ENCODE peak calls at places on chromosome 9, in eight cellular contexts. V is NCI-H460, R is T-helper 2 cell, J is substantia nigra, E is DMS153, Y is mesendoderm, P is erythroblast, F is AG04450. W is an unnamed sample.

GRCh38 chr9:444528-444927 is 229.9 kb downstream of the DOCK8 start:
- DNase-seq in V (no peak), R (no peak), J (no peak), E (no peak), Y (peak; percentile 70), P (no peak), F (no peak), W (no peak)

GRCh38 chr9:135461936-135462335 is 17.6 kb upstream of the PPP1R26 start:
- DNase-seq in V (no peak), R (no peak), J (no peak), E (no peak), Y (no peak), P (no peak), F (no peak), W (no peak)

GRCh38 chr9:28435456-28435855 is 862.2 kb upstream of the C9orf72 start:
- DNase-seq in V (no peak), R (no peak), J (no peak), E (no peak), Y (peak; percentile 2), P (no peak), F (no peak), W (no peak)

GRCh38 chr9:17878810-17879370 is 300.0 kb downstream of the SH3GL2 start:
- DNase-seq in V (no peak), R (no peak), J (no peak), E (no peak), Y (no peak), P (no peak), F (no peak), W (no peak)

GRCh38 chr9:33151007-33151557 is 16.1 kb downstream of the B4GALT1 start:
- DNase-seq in V (no peak), R (no peak), J (no peak), E (no peak), Y (peak; percentile 45), P (peak; percentile 76), F (peak; percentile 90), W (no peak)

GRCh38 chr9:133833388-133834025 is 95.4 kb upstream of the SARDH start:
- DNase-seq in V (no peak), R (no peak), J (no peak), E (no peak), Y (no peak), P (no peak), F (no peak), W (no peak)

GRCh38 chr9:107635803-107636174 is 146.2 kb upstream of the KLF4 start:
- DNase-seq in V (no peak), R (no peak), J (no peak), E (no peak), Y (no peak), P (no peak), F (no peak), W (no peak)

GRCh38 chr9:136622538-136622948 is 40.2 kb upstream of the EGFL7 start:
- DNase-seq in V (no peak), R (no peak), J (no peak), E (no peak), Y (no peak), P (no peak), F (no peak), W (no peak)

GRCh38 chr9:92986175-92987110 is 39.1 kb downstream of the FGD3 start:
- DNase-seq in V (no peak), R (peak; percentile 41), J (no peak), E (peak; percentile 84), Y (peak; percentile 52), P (peak; percentile 19), F (no peak), W (no peak)

GRCh38 chr9:103894184-103894583 is 199.9 kb upstream of the SMC2 start:
- DNase-seq in V (no peak), R (no peak), J (no peak), E (no peak), Y (no peak), P (no peak), F (no peak), W (peak; percentile 33)

GRCh38 chr9:135910757-135911156 is 3.4 kb upstream of the CAMSAP1 start:
- DNase-seq in V (no peak), R (no peak), J (no peak), E (no peak), Y (no peak), P (no peak), F (no peak), W (no peak)

GRCh38 chr9:129278391-129279237 is 100.6 kb upstream of the IER5L start:
- DNase-seq in V (peak; percentile 35), R (no peak), J (no peak), E (peak; percentile 78), Y (no peak), P (no peak), F (no peak), W (peak; percentile 71)

GRCh38 chr9:38686923-38687322 is 33.0 kb downstream of the FAM240B start:
- DNase-seq in V (no peak), R (no peak), J (no peak), E (no peak), Y (peak; percentile 42), P (no peak), F (no peak), W (no peak)

GRCh38 chr9:127122176-127123151 is at the start of gene ANGPTL2:
- DNase-seq in V (peak; percentile 28), R (no peak), J (peak; percentile 93), E (peak; percentile 56), Y (peak; percentile 94), P (no peak), F (peak; percentile 94), W (peak; percentile 9)

GRCh38 chr9:107548298-107549142 is 59.0 kb upstream of the KLF4 start:
- DNase-seq in V (peak; percentile 97), R (no peak), J (no peak), E (no peak), Y (peak; percentile 18), P (peak; percentile 68), F (peak; percentile 61), W (no peak)

GRCh38 chr9:99828417-99829176 is 6.9 kb downstream of the NR4A3 start:
- DNase-seq in V (no peak), R (no peak), J (no peak), E (no peak), Y (peak; percentile 53), P (peak; percentile 10), F (no peak), W (no peak)

GRCh38 chr9:14238044-14238443 is 75.9 kb downstream of the NFIB start:
- DNase-seq in V (no peak), R (no peak), J (no peak), E (no peak), Y (peak; percentile 93), P (no peak), F (no peak), W (no peak)

GRCh38 chr9:88987646-88988045 is 3.6 kb upstream of the S1PR3 start:
- DNase-seq in V (no peak), R (no peak), J (no peak), E (no peak), Y (no peak), P (no peak), F (no peak), W (no peak)

GRCh38 chr9:99126312-99126711 is 21.4 kb downstream of the TGFBR1 start:
- DNase-seq in V (no peak), R (no peak), J (no peak), E (no peak), Y (no peak), P (no peak), F (no peak), W (no peak)

GRCh38 chr9:22622823-22623222 is 176.2 kb downstream of the DMRTA1 start:
- DNase-seq in V (no peak), R (no peak), J (no peak), E (no peak), Y (no peak), P (no peak), F (peak; percentile 7), W (no peak)

GRCh38 chr9:124419832-124420489 is 4.7 kb upstream of the PSMB7 start:
- DNase-seq in V (no peak), R (no peak), J (no peak), E (no peak), Y (no peak), P (no peak), F (no peak), W (no peak)

GRCh38 chr9:91037511-91038482 is 236.2 kb downstream of the SYK start:
- DNase-seq in V (no peak), R (no peak), J (no peak), E (peak; percentile 15), Y (peak; percentile 41), P (no peak), F (peak; percentile 80), W (no peak)

GRCh38 chr9:23088932-23089364 is 642.3 kb downstream of the DMRTA1 start:
- DNase-seq in V (no peak), R (no peak), J (no peak), E (no peak), Y (peak; percentile 92), P (no peak), F (no peak), W (peak; percentile 24)

GRCh38 chr9:127458921-127459320 is 7.6 kb downstream of the LRSAM1 start:
- DNase-seq in V (no peak), R (no peak), J (no peak), E (no peak), Y (no peak), P (no peak), F (no peak), W (no peak)

GRCh38 chr9:92746567-92747458 is 17.8 kb downstream of the BICD2 start:
- DNase-seq in V (no peak), R (no peak), J (no peak), E (no peak), Y (no peak), P (no peak), F (no peak), W (no peak)

GRCh38 chr9:137226338-137227056 is 805 bp upstream of the RNF224 start:
- DNase-seq in V (no peak), R (no peak), J (no peak), E (no peak), Y (no peak), P (no peak), F (no peak), W (no peak)